ENCODE peak calls at places on chromosomes 2 and 18, in four cellular contexts. W is NCI-H1694; C is HFF-Myc; H is stimulated activated CD4-positive, alpha-beta T cell treated with anti-CD3 and anti-CD28 coated beads, Interleukin-15, amount 100 ng/mL, for 24 hours. J is an unnamed sample.

GRCh38 chr18:26383454-26384270 is 157.4 kb downstream of the TAF4B start:
- DNase-seq in W (no peak), C (peak; percentile 54), H (no peak), J (no peak)

GRCh38 chr2:191848771-191849726 is 2.2 kb upstream of the CAVIN2 start:
- DNase-seq in W (no peak), C (no peak), H (no peak), J (no peak)

GRCh38 chr2:219118504-219118903 is 42.1 kb downstream of the NHEJ1 start:
- DNase-seq in W (no peak), C (no peak), H (no peak), J (no peak)

GRCh38 chr2:131590896-131591295 is 63.2 kb downstream of the CCDC74A start:
- DNase-seq in W (no peak), C (no peak), H (no peak), J (no peak)

GRCh38 chr2:229805559-229805958 is 91.2 kb upstream of the DNER start:
- DNase-seq in W (no peak), C (no peak), H (no peak), J (peak; percentile 44)

GRCh38 chr2:207772081-207772843 is 2.6 kb upstream of the FZD5 start:
- DNase-seq in W (no peak), C (no peak), H (peak; percentile 30), J (no peak)

GRCh38 chr2:30661173-30662107 is 145.8 kb downstream of the CAPN13 start:
- DNase-seq in W (no peak), C (no peak), H (no peak), J (no peak)

GRCh38 chr2:62478093-62478580 is 27.9 kb downstream of the TMEM17 start:
- DNase-seq in W (no peak), C (no peak), H (no peak), J (peak; percentile 58)

GRCh38 chr18:25456284-25456683 is 104.3 kb upstream of the ZNF521 start:
- DNase-seq in W (no peak), C (no peak), H (no peak), J (no peak)

GRCh38 chr2:96108578-96109561 is 7.5 kb downstream of the ADRA2B start:
- DNase-seq in W (peak; percentile 34), C (no peak), H (no peak), J (no peak)

GRCh38 chr2:53826587-53827397 is 33.0 kb downstream of the GPR75 start:
- DNase-seq in W (no peak), C (no peak), H (no peak), J (no peak)

GRCh38 chr2:234240917-234241316 is 190.4 kb downstream of the SPP2 start:
- DNase-seq in W (no peak), C (peak; percentile 57), H (no peak), J (no peak)

GRCh38 chr2:25431604-25432003 is 89.9 kb upstream of the DNMT3A start:
- DNase-seq in W (no peak), C (no peak), H (no peak), J (no peak)

GRCh38 chr2:207067476-207067875 is 98.3 kb downstream of the KLF7 start:
- DNase-seq in W (no peak), C (no peak), H (no peak), J (no peak)

GRCh38 chr2:169426069-169426663 is 53.1 kb upstream of the BBS5 start:
- DNase-seq in W (no peak), C (no peak), H (no peak), J (no peak)

GRCh38 chr18:48817021-48817461 is 133.7 kb downstream of the SMAD7 start:
- DNase-seq in W (no peak), C (no peak), H (no peak), J (no peak)

GRCh38 chr2:204453730-204454167 is 91.5 kb upstream of the PARD3B start:
- DNase-seq in W (no peak), C (peak; percentile 40), H (no peak), J (peak; percentile 34)

GRCh38 chr18:27377251-27377650 is 192.1 kb upstream of the CHST9 start:
- DNase-seq in W (no peak), C (no peak), H (no peak), J (no peak)

GRCh38 chr2:82993631-82994030 is 1465.4 kb downstream of the SUCLG1 start:
- DNase-seq in W (no peak), C (no peak), H (no peak), J (no peak)

GRCh38 chr2:1687254-1687653 is 57.1 kb downstream of the PXDN start:
- DNase-seq in W (no peak), C (no peak), H (no peak), J (no peak)

GRCh38 chr18:39274535-39274934 is 1708.9 kb upstream of the CELF4 start:
- DNase-seq in W (no peak), C (no peak), H (no peak), J (no peak)

GRCh38 chr2:168059758-168060157 is 187.6 kb downstream of the STK39 start:
- DNase-seq in W (no peak), C (no peak), H (no peak), J (no peak)

GRCh38 chr2:66581461-66582363 is 146.8 kb downstream of the MEIS1 start:
- DNase-seq in W (no peak), C (no peak), H (no peak), J (no peak)

GRCh38 chr2:69618362-69618761 is 25.2 kb downstream of the AAK1 start:
- DNase-seq in W (no peak), C (no peak), H (no peak), J (no peak)

GRCh38 chr2:23662941-23663729 is 263.8 kb downstream of the ATAD2B start:
- DNase-seq in W (no peak), C (no peak), H (no peak), J (no peak)

GRCh38 chr18:26004827-26005226 is 85.6 kb downstream of the SS18 start:
- DNase-seq in W (no peak), C (no peak), H (no peak), J (no peak)

GRCh38 chr2:25369439-25369838 is 27.7 kb upstream of the DNMT3A start:
- DNase-seq in W (no peak), C (no peak), H (no peak), J (no peak)

GRCh38 chr2:15657759-15658158 is 66.1 kb downstream of the DDX1 start:
- DNase-seq in W (no peak), C (no peak), H (no peak), J (no peak)

GRCh38 chr2:71223767-71224333 is 3.1 kb downstream of the PAIP2B start:
- DNase-seq in W (peak; percentile 4), C (peak; percentile 9), H (peak; percentile 6), J (peak; percentile 52)

GRCh38 chr2:150698016-150698661 is 210.7 kb upstream of the RND3 start:
- DNase-seq in W (no peak), C (peak; percentile 26), H (no peak), J (no peak)

GRCh38 chr2:203591642-203592041 is 56.5 kb upstream of the RAPH1 start:
- DNase-seq in W (no peak), C (no peak), H (no peak), J (no peak)

GRCh38 chr2:99112617-99113016 is 28.9 kb upstream of the C2orf15 start:
- DNase-seq in W (no peak), C (no peak), H (no peak), J (no peak)

GRCh38 chr2:68466361-68466777 is 725 bp downstream of the FBXO48 start:
- DNase-seq in W (no peak), C (no peak), H (peak; percentile 76), J (no peak)

GRCh38 chr18:11581286-11581685 is 28.1 kb upstream of the SLC35G4 start:
- DNase-seq in W (no peak), C (no peak), H (no peak), J (no peak)

J was measured in mucosa of gallbladder.